ENCODE peak calls at places on chromosomes 7 and 10, in eight cellular contexts. V, I, A, R, S, Y, B and E are unnamed samples.

GRCh38 chr7:129553861-129554530 is 51.7 kb downstream of the SMKR1 start:
- DNase-seq in V (no peak), I (no peak), A (no peak), R (no peak), S (no peak), Y (no peak), B (no peak), E (no peak)

GRCh38 chr10:84354623-84355022 is 26.2 kb downstream of the CCSER2 start:
- DNase-seq in V (no peak), I (no peak), A (no peak), R (no peak), S (no peak), Y (no peak), B (no peak), E (no peak)

GRCh38 chr7:79317728-79318127 is 135.7 kb downstream of the MAGI2 start:
- DNase-seq in V (no peak), I (no peak), A (peak; percentile 46), R (no peak), S (no peak), Y (no peak), B (no peak), E (no peak)

GRCh38 chr10:42990016-42990720 is 86.7 kb upstream of the RET start:
- DNase-seq in V (no peak), I (no peak), A (no peak), R (no peak), S (peak; percentile 25), Y (no peak), B (no peak), E (no peak)

GRCh38 chr7:131504157-131504899 is 52.1 kb downstream of the PODXL start:
- DNase-seq in V (no peak), I (no peak), A (no peak), R (no peak), S (no peak), Y (no peak), B (no peak), E (no peak)

GRCh38 chr7:78221961-78222751 is 423.6 kb downstream of the PHTF2 start:
- DNase-seq in V (no peak), I (no peak), A (peak; percentile 69), R (no peak), S (no peak), Y (no peak), B (no peak), E (no peak)

GRCh38 chr10:5679606-5680005 is 5.0 kb upstream of the TASOR2 start:
- DNase-seq in V (no peak), I (no peak), A (no peak), R (no peak), S (no peak), Y (no peak), B (no peak), E (no peak)

GRCh38 chr7:92641921-92642511 is 51.8 kb upstream of the FAM133B start:
- DNase-seq in V (no peak), I (no peak), A (no peak), R (no peak), S (no peak), Y (no peak), B (no peak), E (peak; percentile 75)

GRCh38 chr10:79201706-79202105 is 132.9 kb downstream of the ZMIZ1 start:
- DNase-seq in V (no peak), I (no peak), A (no peak), R (no peak), S (no peak), Y (no peak), B (no peak), E (no peak)

GRCh38 chr7:45967591-45968157 is 46.6 kb upstream of the IGFBP3 start:
- DNase-seq in V (no peak), I (no peak), A (no peak), R (no peak), S (no peak), Y (no peak), B (no peak), E (no peak)

GRCh38 chr10:112678581-112678980 is 231.6 kb downstream of the VTI1A start:
- DNase-seq in V (no peak), I (no peak), A (no peak), R (no peak), S (no peak), Y (no peak), B (no peak), E (no peak)

GRCh38 chr7:142383826-142384507 is 126.1 kb upstream of the PRSS58 start:
- DNase-seq in V (no peak), I (no peak), A (no peak), R (no peak), S (no peak), Y (no peak), B (no peak), E (no peak)

GRCh38 chr7:105906169-105906568 is 29.8 kb upstream of the ATXN7L1 start:
- DNase-seq in V (no peak), I (no peak), A (no peak), R (no peak), S (no peak), Y (no peak), B (no peak), E (no peak)

GRCh38 chr7:136069840-136070529 is 92.8 kb upstream of the MTPN start:
- DNase-seq in V (no peak), I (no peak), A (no peak), R (no peak), S (no peak), Y (no peak), B (no peak), E (no peak)

GRCh38 chr10:43749145-43749576 is 100.5 kb upstream of the ZNF32 start:
- DNase-seq in V (no peak), I (no peak), A (no peak), R (no peak), S (no peak), Y (no peak), B (no peak), E (no peak)

GRCh38 chr10:20596911-20597310 is 300.2 kb downstream of the NEBL start:
- DNase-seq in V (no peak), I (no peak), A (no peak), R (no peak), S (no peak), Y (no peak), B (no peak), E (no peak)

GRCh38 chr10:23343591-23344225 is 889 bp downstream of the C10orf67 start:
- DNase-seq in V (peak; percentile 8), I (peak; percentile 52), A (no peak), R (peak; percentile 43), S (peak; percentile 71), Y (peak; percentile 22), B (no peak), E (no peak)

GRCh38 chr7:149028346-149029109 is at the start of gene PDIA4:
- DNase-seq in V (peak; percentile 99), I (peak; percentile 99), A (peak; percentile 97), R (peak; percentile 100), S (peak; percentile 100), Y (peak; percentile 99), B (peak; percentile 96), E (peak; percentile 100)
- H3K36me3 ChIP-seq in V (no peaks in the 10 kb centered on the region), I (no peaks in the 10 kb centered on the region), A (no peaks in the 10 kb centered on the region), R (no peaks in the 10 kb centered on the region), S (no peaks in the 10 kb centered on the region), Y (no peaks in the 10 kb centered on the region), B (no peaks in the 10 kb centered on the region), E (peaks cover under 1% of the 10 kb centered on the region)

GRCh38 chr7:107663196-107663595 is 2.6 kb downstream of the SLC26A4 start:
- DNase-seq in V (no peak), I (no peak), A (no peak), R (no peak), S (no peak), Y (no peak), B (no peak), E (no peak)

GRCh38 chr7:107659666-107660065 is 962 bp upstream of the SLC26A4 start:
- DNase-seq in V (no peak), I (no peak), A (peak; percentile 17), R (no peak), S (no peak), Y (no peak), B (no peak), E (no peak)

GRCh38 chr7:107661081-107661864 is 645 bp downstream of the SLC26A4 start:
- DNase-seq in V (peak; percentile 64), I (peak; percentile 71), A (no peak), R (peak; percentile 52), S (peak; percentile 63), Y (peak; percentile 30), B (no peak), E (peak; percentile 58)

GRCh38 chr7:107660381-107661080 is at the start of gene SLC26A4:
- DNase-seq in V (no peak), I (no peak), A (no peak), R (no peak), S (no peak), Y (no peak), B (no peak), E (peak; percentile 25)

GRCh38 chr7:107661865-107662379 is 1.3 kb downstream of the SLC26A4 start:
- DNase-seq in V (no peak), I (no peak), A (no peak), R (no peak), S (no peak), Y (no peak), B (no peak), E (no peak)
- TF ChIP-seq CTCF in V (no peak), I (no peak), A (no peak), R (no peak), S (no peak), Y (no peak), B (no peak), E (no peak)

GRCh38 chr7:138524259-138524658 is 64.2 kb downstream of the TRIM24 start:
- DNase-seq in V (no peak), I (no peak), A (no peak), R (no peak), S (no peak), Y (no peak), B (no peak), E (no peak)

GRCh38 chr7:138521837-138522461 is 61.9 kb downstream of the TRIM24 start:
- DNase-seq in V (no peak), I (no peak), A (no peak), R (no peak), S (no peak), Y (no peak), B (no peak), E (no peak)

GRCh38 chr7:138519061-138519798 is 59.2 kb downstream of the TRIM24 start:
- DNase-seq in V (no peak), I (no peak), A (no peak), R (no peak), S (no peak), Y (no peak), B (no peak), E (no peak)

GRCh38 chr7:138525757-138526156 is 65.7 kb downstream of the TRIM24 start:
- DNase-seq in V (no peak), I (no peak), A (no peak), R (no peak), S (no peak), Y (no peak), B (no peak), E (no peak)

GRCh38 chr7:138520742-138521141 is 60.7 kb downstream of the TRIM24 start:
- DNase-seq in V (no peak), I (no peak), A (no peak), R (no peak), S (no peak), Y (no peak), B (no peak), E (no peak)
- H3K36me3 ChIP-seq in V (no peaks in the 10 kb centered on the region), I (peaks cover 11% of the 10 kb centered on the region), A (no peaks in the 10 kb centered on the region), R (peaks cover 63% of the 10 kb centered on the region), S (peaks cover 7% of the 10 kb centered on the region), Y (peaks cover 44% of the 10 kb centered on the region), B (peaks cover 2% of the 10 kb centered on the region), E (peaks cover 4% of the 10 kb centered on the region)

DNA sequence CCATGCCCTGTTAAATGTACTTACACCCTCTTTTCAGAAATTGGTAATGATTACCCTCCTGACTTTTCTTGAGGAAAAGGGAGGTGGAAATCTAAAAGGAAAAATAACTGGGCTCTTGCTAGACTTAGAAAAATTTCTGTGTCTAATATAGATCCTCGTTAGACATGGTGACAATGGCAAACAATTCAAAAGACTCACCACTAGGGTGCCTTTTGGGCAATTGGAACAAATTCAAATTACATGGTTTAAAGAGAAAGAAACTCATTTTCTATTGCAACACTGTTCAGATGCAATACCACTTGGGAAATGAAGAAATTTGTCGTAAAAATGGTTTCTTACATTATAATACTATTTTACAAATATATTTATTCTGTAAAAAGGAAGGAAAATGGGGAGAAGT is 950.1 kb downstream of the GRM8 start:
- DNase-seq in V (no peak), I (no peak), A (no peak), R (no peak), S (no peak), Y (no peak), B (no peak), E (no peak)
- TF ChIP-seq CTCF in V (no peak), I (no peak), A (no peak), R (no peak), S (no peak), Y (no peak), B (no peak), E (no peak)